ENCODE peak calls at places on chromosomes 3 and 15, in four cellular contexts. P, L, M and O are unnamed samples.

GRCh38 chr3:114393367-114394072 is 99.7 kb downstream of the TIGIT start:
- DNase-seq in P (no peak), M (no peak), L (no peak), O (no peak)

GRCh38 chr3:111729087-111729846 is 129.8 kb upstream of the PHLDB2 start:
- DNase-seq in M (peak; percentile 54), L (peak; percentile 52), P (peak; percentile 54), O (peak; percentile 79)

GRCh38 chr3:181457190-181457589 is 254.5 kb upstream of the SOX2 start:
- DNase-seq in P (no peak), L (peak; percentile 14), M (no peak), O (no peak)

GRCh38 chr3:155391583-155391982 is 98.1 kb upstream of the STRIT1 start:
- DNase-seq in P (no peak), L (peak; percentile 61), M (peak; percentile 52), O (no peak)

GRCh38 chr15:78685925-78686324 is 44.9 kb upstream of the CHRNB4 start:
- DNase-seq in L (no peak), M (no peak), P (no peak), O (peak; percentile 13)

GRCh38 chr15:66142341-66142740 is 111.2 kb downstream of the MEGF11 start:
- DNase-seq in P (no peak), M (no peak), L (no peak), O (no peak)

GRCh38 chr3:31189971-31190370 is 295.5 kb upstream of the GADL1 start:
- DNase-seq in P (no peak), L (no peak), M (no peak), O (no peak)

GRCh38 chr15:101070502-101071273 is 151.5 kb downstream of the LRRK1 start:
- DNase-seq in M (no peak), P (no peak), L (no peak), O (no peak)

GRCh38 chr3:75001330-75001729 is 386.9 kb upstream of the CNTN3 start:
- DNase-seq in L (no peak), M (no peak), P (no peak), O (no peak)

GRCh38 chr3:173624086-173624485 is 226.5 kb downstream of the NLGN1 start:
- DNase-seq in L (no peak), P (no peak), M (no peak), O (no peak)

GRCh38 chr3:126475411-126476114 is at the start of gene ZXDC:
- DNase-seq in M (peak; percentile 94), P (peak; percentile 95), L (peak; percentile 89), O (peak; percentile 95)
- TF ChIP-seq POLR2A in M (peak; percentile 95), P (peak; percentile 74), L (no peak), O (peak; percentile 86)

GRCh38 chr3:32837366-32837765 is 19.6 kb downstream of the TRIM71 start:
- DNase-seq in P (no peak), L (no peak), M (no peak), O (no peak)

GRCh38 chr3:32839714-32840085 is 21.9 kb downstream of the TRIM71 start:
- DNase-seq in M (no peak), L (no peak), P (no peak), O (no peak)

GRCh38 chr3:32836601-32837000 is 18.8 kb downstream of the TRIM71 start:
- DNase-seq in L (no peak), M (no peak), P (no peak), O (no peak)

GRCh38 chr3:32835943-32836342 is 18.1 kb downstream of the TRIM71 start:
- DNase-seq in L (no peak), M (no peak), P (no peak), O (no peak)

DNA sequence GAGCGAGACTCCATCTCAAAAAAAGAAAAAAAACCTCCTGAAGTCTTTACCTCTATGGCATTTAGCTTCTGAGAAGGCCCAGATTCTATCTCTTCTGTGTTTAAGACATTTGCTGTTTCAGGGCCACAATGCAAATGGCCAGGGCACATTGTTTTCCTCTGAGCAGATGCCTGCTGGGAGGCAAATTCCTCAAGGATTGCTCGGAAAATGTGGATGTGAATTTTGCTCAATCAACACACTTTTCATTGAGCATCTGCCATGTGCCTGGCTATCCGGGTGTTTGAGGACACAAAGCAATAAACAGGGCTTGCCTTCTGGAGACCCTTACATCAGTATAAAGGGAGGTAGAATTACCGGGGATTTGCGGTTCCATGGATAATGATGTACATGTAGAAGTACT is 20.0 kb downstream of the TRIM71 start:
- DNase-seq in L (no peak), M (no peak), P (no peak), O (no peak)
- TF ChIP-seq CTCF in L (no peak), M (no peak), P (no peak), O (no peak)

DNA sequence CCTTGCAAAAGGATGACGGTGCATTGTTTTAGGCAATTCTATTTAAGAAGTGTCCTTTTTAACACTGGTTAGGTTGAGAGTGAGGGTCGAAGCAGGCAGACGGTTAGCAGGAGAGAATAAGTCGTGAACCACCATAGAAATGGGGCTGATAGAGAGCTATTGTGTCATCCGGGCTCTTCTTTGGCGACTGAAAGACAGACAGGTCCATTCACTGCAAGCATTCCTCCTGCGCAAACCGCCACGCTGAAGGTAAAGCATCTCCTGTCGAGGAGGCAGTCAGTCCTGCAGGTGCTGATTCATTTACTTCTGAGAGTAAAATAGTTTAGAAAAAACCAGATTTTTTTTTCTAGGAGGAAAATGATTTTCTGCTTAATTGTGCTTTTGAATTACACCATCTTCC is 1002.8 kb upstream of the NR2F2 start:
- DNase-seq in P (peak; percentile 66), M (no peak), L (no peak), O (no peak)
- TF ChIP-seq POLR2A in P (no peak), M (no peak), L (no peak), O (no peak)

GRCh38 chr3:27885641-27886040 is 163.5 kb upstream of the EOMES start:
- DNase-seq in M (no peak), P (no peak), L (no peak), O (no peak)

GRCh38 chr3:27888562-27888961 is 166.4 kb upstream of the EOMES start:
- DNase-seq in M (no peak), L (no peak), P (no peak), O (no peak)

DNA sequence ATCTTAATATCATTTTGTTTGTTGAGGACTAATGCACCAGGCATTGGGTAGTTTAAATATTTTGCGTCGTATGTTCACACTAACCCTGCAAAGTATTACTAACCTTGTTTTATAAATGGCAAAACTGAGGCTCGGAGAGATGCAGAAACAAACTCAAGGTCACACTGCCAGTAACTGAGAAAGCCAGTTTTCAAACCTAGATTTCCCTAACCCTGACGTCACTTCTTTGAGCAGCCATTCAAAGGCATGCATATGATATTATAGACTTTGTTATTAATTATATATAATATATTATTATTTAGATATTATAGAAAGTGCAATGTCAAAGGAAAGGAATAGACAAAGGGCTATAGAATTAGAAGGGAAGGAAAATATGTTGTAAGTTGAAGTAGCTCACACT is 167.6 kb upstream of the EOMES start:
- DNase-seq in L (no peak), P (no peak), M (no peak), O (no peak)
- TF ChIP-seq CTCF in L (no peak), P (no peak), M (no peak), O (no peak)

DNA sequence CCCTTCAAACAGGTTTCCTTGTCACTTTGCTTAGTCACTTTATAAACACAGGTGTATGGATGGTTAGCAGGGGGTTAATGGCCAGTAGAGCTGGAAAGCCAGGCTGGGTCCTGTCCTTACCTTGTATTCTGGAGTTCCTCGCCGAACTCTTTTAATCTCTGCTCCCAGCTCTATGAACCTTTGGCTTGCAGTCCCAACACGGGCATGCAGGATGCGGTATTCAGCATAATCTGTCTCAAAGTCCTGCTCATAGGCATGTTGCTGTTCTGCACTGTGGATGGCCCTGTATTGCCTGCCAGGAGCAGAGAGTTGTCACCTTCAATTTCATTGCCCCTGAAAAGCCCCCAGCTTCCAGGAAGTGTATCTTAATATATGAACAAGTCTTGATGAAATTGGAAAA is 2.7 kb downstream of the ELL3 start:
- DNase-seq in L (no peak), M (no peak), P (no peak), O (no peak)
- TF ChIP-seq POLR2A in L (no peak), M (no peak), P (no peak), O (no peak)

GRCh38 chr3:9727743-9728142 is 3.8 kb upstream of the BRPF1 start:
- DNase-seq in M (no peak), L (no peak), P (no peak), O (no peak)

GRCh38 chr3:9729419-9729818 is 2.1 kb upstream of the BRPF1 start:
- DNase-seq in L (no peak), P (no peak), M (no peak), O (no peak)

GRCh38 chr3:9725775-9726174 is 5.8 kb upstream of the BRPF1 start:
- DNase-seq in M (no peak), P (no peak), L (no peak), O (no peak)

GRCh38 chr3:9730747-9731205 is 759 bp upstream of the BRPF1 start:
- DNase-seq in L (no peak), P (no peak), M (no peak), O (peak; percentile 87)

GRCh38 chr3:9727041-9727595 is 4.4 kb upstream of the BRPF1 start:
- DNase-seq in M (no peak), L (no peak), P (no peak), O (no peak)
- TF ChIP-seq CTCF in M (peak; percentile 6), L (no peak), P (no peak), O (no peak)

GRCh38 chr3:53230789-53231188 is 25.0 kb downstream of the TKT start:
- DNase-seq in P (no peak), M (no peak), L (no peak), O (no peak)

GRCh38 chr3:53232641-53233377 is 23.0 kb downstream of the TKT start:
- DNase-seq in L (no peak), M (no peak), P (no peak), O (no peak)

GRCh38 chr3:53229606-53230005 is 26.2 kb downstream of the TKT start:
- DNase-seq in L (no peak), P (no peak), M (no peak), O (no peak)

GRCh38 chr3:53230041-53230621 is 25.7 kb downstream of the TKT start:
- DNase-seq in M (no peak), P (no peak), L (no peak), O (no peak)

DNA sequence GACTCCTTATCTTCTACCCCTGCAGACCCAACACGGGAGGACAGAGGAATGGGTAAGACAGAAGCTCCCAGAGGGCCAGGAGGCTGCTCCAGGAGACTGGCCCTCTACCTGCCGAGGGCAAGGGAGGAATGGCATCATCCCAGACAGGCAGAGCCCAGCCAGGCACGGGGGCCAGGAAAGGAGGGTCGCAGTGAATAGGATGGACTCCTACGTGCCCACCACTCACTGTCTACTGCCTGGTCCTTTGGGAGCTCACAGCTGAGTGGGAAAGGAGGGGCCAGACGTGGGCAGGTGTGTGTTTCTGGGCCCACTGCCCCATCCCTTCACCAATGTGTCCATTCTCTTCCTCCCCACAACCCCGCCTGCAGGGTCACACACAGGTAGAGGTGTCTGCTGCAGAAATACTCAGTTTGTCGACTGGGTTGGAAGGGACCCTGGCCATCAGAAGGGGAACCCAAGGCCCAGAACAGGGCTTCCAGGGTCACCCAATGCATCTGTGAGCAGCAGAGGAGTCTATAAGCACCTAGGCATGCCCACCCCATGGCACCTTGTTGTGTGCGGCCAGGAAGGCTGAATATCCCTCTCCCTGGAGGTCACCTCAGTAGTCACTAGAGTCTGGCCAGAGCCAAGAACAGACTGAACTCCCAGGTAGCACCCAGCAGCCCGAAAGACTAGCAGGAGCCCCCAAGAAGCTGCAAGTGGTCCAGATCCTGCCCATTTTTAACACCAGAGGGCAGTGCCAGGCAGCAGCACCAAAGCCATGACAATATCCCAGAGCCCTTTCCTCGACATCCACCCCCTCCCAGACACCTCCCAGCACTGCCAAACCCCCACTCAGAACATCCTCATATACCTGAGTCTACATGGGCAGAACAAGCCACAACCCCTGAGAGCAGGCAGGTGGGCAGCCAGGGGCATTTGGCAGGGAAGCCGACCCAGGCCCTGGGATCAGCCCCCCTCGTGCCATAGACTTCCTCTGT is 24.0 kb downstream of the TKT start:
- DNase-seq in L (no peak), M (no peak), P (no peak), O (no peak)
- TF ChIP-seq POLR2A in L (no peak), M (no peak), P (no peak), O (no peak)